ENCODE peak calls at places on chromosomes 2 and 18, in eight cellular contexts. One of them, this sample, is unnamed.

GRCh38 chr2:222174450-222174849 is 124.3 kb downstream of the PAX3 start:
- DNase-seq in HCT116: no peak
- DNase-seq in tibial artery: no peak
- DNase-seq in HFF-Myc: no peak
- DNase-seq in heart left ventricle: no peak
- DNase-seq in stomach: no peak
- DNase-seq in fibroblast of the aortic adventitia: no peak
- DNase-seq in AG10803: no peak
- DNase-seq in this sample: no peak

GRCh38 chr2:133346654-133347053 is 221.6 kb downstream of the NCKAP5 start:
- DNase-seq in heart left ventricle: no peak
- DNase-seq in fibroblast of the aortic adventitia: peak; percentile 79
- DNase-seq in HFF-Myc: no peak
- DNase-seq in HCT116: no peak
- DNase-seq in tibial artery: no peak
- DNase-seq in AG10803: peak; percentile 69
- DNase-seq in stomach: no peak
- DNase-seq in this sample: peak; percentile 87

GRCh38 chr2:137659616-137660015 is 304.7 kb upstream of the HNMT start:
- DNase-seq in AG10803: peak; percentile 21
- DNase-seq in tibial artery: no peak
- DNase-seq in heart left ventricle: no peak
- DNase-seq in HFF-Myc: no peak
- DNase-seq in HCT116: no peak
- DNase-seq in fibroblast of the aortic adventitia: no peak
- DNase-seq in stomach: no peak
- DNase-seq in this sample: peak; percentile 17

GRCh38 chr2:214019229-214019972 is 391.5 kb upstream of the VWC2L start:
- DNase-seq in tibial artery: peak; percentile 74
- DNase-seq in stomach: no peak
- DNase-seq in heart left ventricle: no peak
- DNase-seq in HFF-Myc: peak; percentile 87
- DNase-seq in AG10803: peak; percentile 97
- DNase-seq in HCT116: peak; percentile 48
- DNase-seq in fibroblast of the aortic adventitia: peak; percentile 98
- DNase-seq in this sample: peak; percentile 96

GRCh38 chr2:9076210-9076609 is 72.7 kb upstream of the MBOAT2 start:
- DNase-seq in heart left ventricle: no peak
- DNase-seq in HFF-Myc: no peak
- DNase-seq in AG10803: no peak
- DNase-seq in stomach: no peak
- DNase-seq in tibial artery: no peak
- DNase-seq in fibroblast of the aortic adventitia: peak; percentile 56
- DNase-seq in HCT116: no peak
- DNase-seq in this sample: peak; percentile 28

GRCh38 chr18:53153281-53153680 is 813.3 kb downstream of the DCC start:
- DNase-seq in HFF-Myc: no peak
- DNase-seq in tibial artery: no peak
- DNase-seq in heart left ventricle: no peak
- DNase-seq in HCT116: no peak
- DNase-seq in stomach: no peak
- DNase-seq in AG10803: no peak
- DNase-seq in fibroblast of the aortic adventitia: no peak
- DNase-seq in this sample: peak; percentile 1

GRCh38 chr2:98465456-98466201 is 21.0 kb downstream of the INPP4A start:
- DNase-seq in fibroblast of the aortic adventitia: peak; percentile 49
- DNase-seq in AG10803: peak; percentile 58
- DNase-seq in tibial artery: no peak
- DNase-seq in HCT116: no peak
- DNase-seq in HFF-Myc: peak; percentile 55
- DNase-seq in stomach: peak; percentile 75
- DNase-seq in heart left ventricle: peak; percentile 84
- DNase-seq in this sample: peak; percentile 84

GRCh38 chr2:237414056-237414661 is at the start of gene COL6A3:
- DNase-seq in tibial artery: peak; percentile 89
- DNase-seq in fibroblast of the aortic adventitia: peak; percentile 98
- DNase-seq in heart left ventricle: peak; percentile 78
- DNase-seq in HFF-Myc: peak; percentile 90
- DNase-seq in AG10803: peak; percentile 97
- DNase-seq in HCT116: no peak
- DNase-seq in stomach: no peak
- DNase-seq in this sample: peak; percentile 97

GRCh38 chr2:232624554-232624842 is 8.9 kb upstream of the EFHD1 start:
- DNase-seq in tibial artery: no peak
- DNase-seq in HFF-Myc: no peak
- DNase-seq in AG10803: no peak
- DNase-seq in stomach: no peak
- DNase-seq in fibroblast of the aortic adventitia: no peak
- DNase-seq in heart left ventricle: no peak
- DNase-seq in HCT116: no peak
- DNase-seq in this sample: no peak

GRCh38 chr2:184162426-184162825 is 435.9 kb upstream of the ZNF804A start:
- DNase-seq in stomach: no peak
- DNase-seq in fibroblast of the aortic adventitia: no peak
- DNase-seq in heart left ventricle: no peak
- DNase-seq in HFF-Myc: no peak
- DNase-seq in tibial artery: no peak
- DNase-seq in HCT116: no peak
- DNase-seq in AG10803: no peak
- DNase-seq in this sample: no peak

GRCh38 chr2:235005023-235005422 is 53.2 kb downstream of the SH3BP4 start:
- DNase-seq in stomach: no peak
- DNase-seq in heart left ventricle: no peak
- DNase-seq in fibroblast of the aortic adventitia: no peak
- DNase-seq in HFF-Myc: no peak
- DNase-seq in AG10803: no peak
- DNase-seq in tibial artery: no peak
- DNase-seq in HCT116: no peak
- DNase-seq in this sample: no peak

GRCh38 chr2:199219551-199219950 is 238.2 kb downstream of the SATB2 start:
- DNase-seq in heart left ventricle: no peak
- DNase-seq in HFF-Myc: no peak
- DNase-seq in fibroblast of the aortic adventitia: no peak
- DNase-seq in HCT116: no peak
- DNase-seq in stomach: no peak
- DNase-seq in AG10803: no peak
- DNase-seq in tibial artery: no peak
- DNase-seq in this sample: no peak

GRCh38 chr2:61763605-61764034 is 90.2 kb downstream of the FAM161A start:
- DNase-seq in tibial artery: peak; percentile 88
- DNase-seq in HCT116: peak; percentile 85
- DNase-seq in heart left ventricle: peak; percentile 87
- DNase-seq in HFF-Myc: peak; percentile 59
- DNase-seq in fibroblast of the aortic adventitia: peak; percentile 84
- DNase-seq in AG10803: peak; percentile 80
- DNase-seq in stomach: peak; percentile 79
- DNase-seq in this sample: peak; percentile 91

GRCh38 chr2:207219716-207220414 is 54.1 kb upstream of the KLF7 start:
- DNase-seq in HFF-Myc: peak; percentile 56
- DNase-seq in heart left ventricle: no peak
- DNase-seq in tibial artery: no peak
- DNase-seq in stomach: no peak
- DNase-seq in fibroblast of the aortic adventitia: peak; percentile 81
- DNase-seq in AG10803: peak; percentile 79
- DNase-seq in HCT116: no peak
- DNase-seq in this sample: peak; percentile 56

GRCh38 chr2:206275274-206276160 is 1.1 kb downstream of the ZDBF2 start:
- DNase-seq in AG10803: peak; percentile 65
- DNase-seq in HCT116: no peak
- DNase-seq in fibroblast of the aortic adventitia: peak; percentile 64
- DNase-seq in heart left ventricle: no peak
- DNase-seq in HFF-Myc: no peak
- DNase-seq in stomach: no peak
- DNase-seq in tibial artery: no peak
- DNase-seq in this sample: peak; percentile 79

GRCh38 chr18:23155537-23155936 is 20.3 kb downstream of the CABLES1 start:
- DNase-seq in HCT116: no peak
- DNase-seq in AG10803: no peak
- DNase-seq in stomach: no peak
- DNase-seq in tibial artery: no peak
- DNase-seq in fibroblast of the aortic adventitia: no peak
- DNase-seq in HFF-Myc: no peak
- DNase-seq in heart left ventricle: no peak
- DNase-seq in this sample: no peak

GRCh38 chr2:27280826-27281225 is 1.4 kb upstream of the TRIM54 start:
- DNase-seq in heart left ventricle: no peak
- DNase-seq in AG10803: no peak
- DNase-seq in stomach: no peak
- DNase-seq in HFF-Myc: no peak
- DNase-seq in HCT116: no peak
- DNase-seq in fibroblast of the aortic adventitia: no peak
- DNase-seq in tibial artery: no peak
- DNase-seq in this sample: no peak

GRCh38 chr2:27281855-27282559 is at the start of gene TRIM54:
- DNase-seq in tibial artery: no peak
- DNase-seq in AG10803: no peak
- DNase-seq in fibroblast of the aortic adventitia: no peak
- DNase-seq in HCT116: no peak
- DNase-seq in HFF-Myc: no peak
- DNase-seq in heart left ventricle: peak; percentile 53
- DNase-seq in stomach: no peak
- DNase-seq in this sample: no peak

GRCh38 chr2:27281442-27281841 is 787 bp upstream of the TRIM54 start:
- DNase-seq in heart left ventricle: no peak
- DNase-seq in HCT116: no peak
- DNase-seq in AG10803: no peak
- DNase-seq in HFF-Myc: no peak
- DNase-seq in fibroblast of the aortic adventitia: no peak
- DNase-seq in tibial artery: no peak
- DNase-seq in stomach: no peak
- DNase-seq in this sample: no peak

GRCh38 chr2:27284989-27285388 is 2.8 kb downstream of the TRIM54 start:
- DNase-seq in fibroblast of the aortic adventitia: no peak
- DNase-seq in HFF-Myc: no peak
- DNase-seq in HCT116: no peak
- DNase-seq in tibial artery: no peak
- DNase-seq in AG10803: no peak
- DNase-seq in stomach: no peak
- DNase-seq in heart left ventricle: no peak
- DNase-seq in this sample: no peak

GRCh38 chr2:27282892-27283291 is 663 bp downstream of the TRIM54 start:
- DNase-seq in HCT116: no peak
- DNase-seq in AG10803: no peak
- DNase-seq in tibial artery: no peak
- DNase-seq in heart left ventricle: no peak
- DNase-seq in fibroblast of the aortic adventitia: no peak
- DNase-seq in HFF-Myc: no peak
- DNase-seq in stomach: no peak
- DNase-seq in this sample: no peak
- H3K4me3 ChIP-seq in HCT116: no peak overlapping the region
- H3K4me3 ChIP-seq in AG10803: no peak overlapping the region
- H3K4me3 ChIP-seq in tibial artery: no peak overlapping the region
- H3K4me3 ChIP-seq in heart left ventricle: peak overlapping the region; percentile 65
- H3K4me3 ChIP-seq in fibroblast of the aortic adventitia: no peak overlapping the region
- H3K4me3 ChIP-seq in HFF-Myc: no peak overlapping the region
- H3K4me3 ChIP-seq in stomach: no peak overlapping the region
- H3K4me3 ChIP-seq in this sample: no peak overlapping the region

DNA sequence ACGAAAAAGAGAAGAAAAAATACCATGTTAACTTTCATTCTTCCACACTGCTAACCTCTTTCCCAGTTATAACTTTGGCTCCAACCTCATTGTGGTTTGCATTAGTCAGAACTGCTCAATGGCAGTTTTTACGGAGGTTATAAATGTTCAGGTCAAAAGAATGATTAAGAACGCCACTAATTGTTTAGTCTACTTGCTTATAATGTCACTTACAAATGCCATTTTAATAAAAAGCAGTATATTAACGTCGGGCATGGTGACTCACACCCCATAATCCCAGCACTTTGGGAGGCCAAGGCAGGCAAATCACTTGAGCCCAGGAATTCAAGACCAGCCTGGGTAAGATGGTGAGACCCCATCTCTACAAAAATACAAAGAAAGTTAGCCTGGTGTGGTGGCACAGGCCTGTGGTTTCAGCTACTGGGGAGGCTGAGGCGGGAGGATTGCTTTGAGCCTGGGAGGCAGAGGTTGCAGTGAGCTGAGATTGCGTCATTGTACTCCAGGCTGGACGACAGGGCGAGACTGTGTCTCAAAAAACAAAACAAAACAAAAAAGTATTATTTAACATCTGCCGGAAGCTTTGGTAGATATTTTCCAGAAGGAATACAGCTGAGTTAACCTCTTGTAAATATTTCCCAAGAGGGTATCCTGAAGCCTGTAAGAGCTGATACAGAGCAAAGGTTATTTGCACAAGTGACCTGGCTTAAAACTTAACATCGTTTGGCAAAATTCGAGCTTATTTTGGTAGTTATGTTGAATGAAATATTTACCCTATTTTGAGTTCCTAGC is 5.1 kb downstream of the AGPS start:
- DNase-seq in heart left ventricle: no peak
- DNase-seq in stomach: no peak
- DNase-seq in HCT116: no peak
- DNase-seq in AG10803: peak; percentile 96
- DNase-seq in HFF-Myc: peak; percentile 71
- DNase-seq in tibial artery: no peak
- DNase-seq in fibroblast of the aortic adventitia: peak; percentile 92
- DNase-seq in this sample: peak; percentile 87
- H3K4me3 ChIP-seq in heart left ventricle: no peak overlapping the region
- H3K4me3 ChIP-seq in stomach: no peak overlapping the region
- H3K4me3 ChIP-seq in HCT116: no peak overlapping the region
- H3K4me3 ChIP-seq in AG10803: no peak overlapping the region
- H3K4me3 ChIP-seq in HFF-Myc: no peak overlapping the region
- H3K4me3 ChIP-seq in tibial artery: no peak overlapping the region
- H3K4me3 ChIP-seq in fibroblast of the aortic adventitia: no peak overlapping the region
- H3K4me3 ChIP-seq in this sample: no peak overlapping the region

DNA sequence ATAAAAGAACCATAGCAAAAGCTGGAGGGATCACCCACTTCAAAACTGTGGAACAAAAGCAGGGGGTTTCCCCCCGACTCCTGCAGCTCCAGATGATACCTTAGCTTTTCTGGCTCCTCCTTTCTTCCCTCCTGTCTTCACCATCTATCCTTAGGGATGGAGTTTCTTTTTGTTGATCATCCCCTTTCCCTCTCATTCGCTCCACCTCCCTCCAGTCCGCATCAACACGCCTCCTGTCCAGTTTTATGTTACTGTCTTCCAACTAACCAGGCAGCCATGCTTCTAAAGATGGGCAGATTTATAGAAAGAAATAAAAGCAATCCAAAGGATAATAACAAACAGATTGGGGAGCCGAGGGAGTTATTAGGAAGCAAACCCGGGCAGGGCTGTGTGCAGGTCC is 356.3 kb upstream of the SMIM21 start:
- DNase-seq in heart left ventricle: no peak
- DNase-seq in fibroblast of the aortic adventitia: no peak
- DNase-seq in AG10803: no peak
- DNase-seq in HFF-Myc: no peak
- DNase-seq in stomach: no peak
- DNase-seq in HCT116: no peak
- DNase-seq in tibial artery: no peak
- DNase-seq in this sample: no peak
- H3K4me3 ChIP-seq in heart left ventricle: no peak overlapping the region
- H3K4me3 ChIP-seq in fibroblast of the aortic adventitia: no peak overlapping the region
- H3K4me3 ChIP-seq in AG10803: peak overlapping the region; percentile 52
- H3K4me3 ChIP-seq in HFF-Myc: no peak overlapping the region
- H3K4me3 ChIP-seq in stomach: no peak overlapping the region
- H3K4me3 ChIP-seq in HCT116: no peak overlapping the region
- H3K4me3 ChIP-seq in tibial artery: peak overlapping the region; percentile 22
- H3K4me3 ChIP-seq in this sample: no peak overlapping the region

DNA sequence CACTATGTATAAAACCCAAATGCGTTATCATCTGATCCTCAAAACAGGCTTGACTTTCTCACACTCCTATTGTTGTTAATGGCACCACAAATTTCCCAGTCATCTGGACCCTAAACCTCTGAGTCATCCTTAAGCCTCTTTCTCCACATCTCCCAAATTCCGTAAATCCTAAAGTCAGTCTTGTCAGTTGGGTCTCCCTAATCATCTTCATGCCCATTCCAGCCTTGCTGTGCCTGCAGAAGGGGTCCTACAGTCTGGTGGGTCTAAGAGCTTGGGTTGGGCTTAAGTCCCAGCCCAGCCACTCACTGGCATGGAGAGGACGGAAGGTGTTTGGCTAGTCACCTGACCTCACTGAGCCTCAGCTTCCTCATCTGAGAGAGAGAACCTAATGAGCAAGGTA is 265.1 kb upstream of the SIX3 start:
- DNase-seq in tibial artery: no peak
- DNase-seq in HCT116: no peak
- DNase-seq in heart left ventricle: no peak
- DNase-seq in fibroblast of the aortic adventitia: no peak
- DNase-seq in HFF-Myc: no peak
- DNase-seq in stomach: no peak
- DNase-seq in AG10803: no peak
- DNase-seq in this sample: no peak
- H3K4me3 ChIP-seq in tibial artery: no peak overlapping the region
- H3K4me3 ChIP-seq in HCT116: no peak overlapping the region
- H3K4me3 ChIP-seq in heart left ventricle: no peak overlapping the region
- H3K4me3 ChIP-seq in fibroblast of the aortic adventitia: no peak overlapping the region
- H3K4me3 ChIP-seq in HFF-Myc: no peak overlapping the region
- H3K4me3 ChIP-seq in stomach: no peak overlapping the region
- H3K4me3 ChIP-seq in AG10803: no peak overlapping the region
- H3K4me3 ChIP-seq in this sample: no peak overlapping the region